ENCODE peak calls at places on chromosomes 11 and 22, in five cellular contexts. H is upper lobe of left lung; R is activated naive CD4-positive, alpha-beta T cell; J is heart left ventricle; V is CD8-positive, alpha-beta memory T cell. E is an unnamed sample.

GRCh38 chr22:50576070-50576469 is 2.2 kb downstream of the CPT1B start:
- DNase-seq in H (no peak), R (no peak), J (no peak), V (no peak), E (no peak)

GRCh38 chr11:95531116-95531515 is 258.5 kb downstream of the FAM76B start:
- DNase-seq in H (no peak), R (no peak), J (no peak), V (no peak), E (no peak)

GRCh38 chr11:34609850-34610249 is 11.0 kb upstream of the EHF start:
- DNase-seq in H (no peak), R (no peak), J (no peak), V (no peak), E (no peak)

GRCh38 chr22:36569999-36570398 is 41.0 kb upstream of the EIF3D start:
- DNase-seq in H (no peak), R (no peak), J (no peak), V (no peak), E (no peak)

GRCh38 chr22:42270178-42270511 is 308 bp downstream of the TCF20 start:
- DNase-seq in H (no peak), R (no peak), J (no peak), V (no peak), E (no peak)

GRCh38 chr11:68040957-68041591 is 2.2 kb downstream of the TCIRG1 start:
- DNase-seq in H (peak; percentile 66), R (no peak), J (no peak), V (no peak), E (peak; percentile 64)

GRCh38 chr11:7204778-7205177 is 46.9 kb upstream of the SYT9 start:
- DNase-seq in H (no peak), R (no peak), J (no peak), V (no peak), E (no peak)

GRCh38 chr11:114563077-114563476 is 3.4 kb upstream of the NXPE1 start:
- DNase-seq in H (no peak), R (no peak), J (no peak), V (no peak), E (no peak)

GRCh38 chr11:77505956-77506355 is 32.1 kb upstream of the PAK1 start:
- DNase-seq in H (no peak), R (no peak), J (no peak), V (no peak), E (no peak)

GRCh38 chr11:129252621-129253020 is 60.5 kb upstream of the ARHGAP32 start:
- DNase-seq in H (no peak), R (no peak), J (no peak), V (no peak), E (no peak)

GRCh38 chr22:17675584-17675983 is 37.0 kb downstream of the BCL2L13 start:
- DNase-seq in H (no peak), R (no peak), J (no peak), V (no peak), E (no peak)

GRCh38 chr22:24433868-24434471 is 6.6 kb downstream of the ADORA2A start:
- DNase-seq in H (no peak), R (no peak), J (no peak), V (no peak), E (peak; percentile 58)

GRCh38 chr11:108914211-108914610 is 249.3 kb downstream of the DDX10 start:
- DNase-seq in H (no peak), R (no peak), J (no peak), V (no peak), E (no peak)

GRCh38 chr11:35288817-35289541 is 130.4 kb downstream of the SLC1A2 start:
- DNase-seq in H (no peak), R (no peak), J (no peak), V (no peak), E (no peak)

GRCh38 chr11:115409691-115410220 is 94.5 kb downstream of the CADM1 start:
- DNase-seq in H (no peak), R (no peak), J (no peak), V (no peak), E (no peak)

GRCh38 chr11:121661796-121662508 is 209.2 kb upstream of the SORL1-AS1 start:
- DNase-seq in H (no peak), R (no peak), J (no peak), V (no peak), E (no peak)

GRCh38 chr11:108853864-108854263 is 189.0 kb downstream of the DDX10 start:
- DNase-seq in H (no peak), R (no peak), J (peak; percentile 35), V (no peak), E (no peak)

GRCh38 chr11:132855516-132855915 is 676.8 kb downstream of the OPCML start:
- DNase-seq in H (no peak), R (no peak), J (no peak), V (no peak), E (no peak)

GRCh38 chr22:46892866-46893265 is 130.4 kb downstream of the TBC1D22A start:
- DNase-seq in H (no peak), R (no peak), J (no peak), V (no peak), E (no peak)

GRCh38 chr22:23889620-23890019 is 4.6 kb upstream of the MIF start:
- DNase-seq in H (peak; percentile 56), R (no peak), J (no peak), V (no peak), E (no peak)

GRCh38 chr11:110890995-110891394 is 178.8 kb upstream of the ARHGAP20 start:
- DNase-seq in H (no peak), R (no peak), J (no peak), V (no peak), E (no peak)

GRCh38 chr22:31870890-31871289 is 73.4 kb upstream of the YWHAH start:
- DNase-seq in H (no peak), R (no peak), J (no peak), V (no peak), E (no peak)

E was measured in sciatic nerve.